ENCODE peak calls at places on chromosome 11, in five cellular contexts. Z is choroid plexus epithelial cell, P is heart left ventricle, L is sigmoid colon, J is suprapubic skin. D is an unnamed sample.

GRCh38 chr11:75474878-75475766 is 42.1 kb upstream of the KLHL35 start:
- DNase-seq in P (peak; percentile 63), J (no peak), L (no peak), Z (peak; percentile 82), D (peak; percentile 79)

GRCh38 chr11:3155691-3156258 is 9.3 kb downstream of the OSBPL5 start:
- DNase-seq in J (no peak), Z (no peak), P (no peak), L (peak; percentile 59), D (peak; percentile 82)

GRCh38 chr11:90434858-90435257 is 212.0 kb upstream of the CHORDC1 start:
- DNase-seq in L (no peak), Z (peak; percentile 14), J (no peak), P (no peak), D (peak; percentile 2)

GRCh38 chr11:65066315-65066714 is 8.0 kb upstream of the NAALADL1 start:
- DNase-seq in P (no peak), Z (no peak), J (no peak), L (no peak), D (no peak)

GRCh38 chr11:57504511-57504910 is 11.0 kb downstream of the SLC43A1 start:
- DNase-seq in L (no peak), P (no peak), J (no peak), Z (no peak), D (no peak)

GRCh38 chr11:71342116-71342515 is 89.7 kb upstream of the SHANK2 start:
- DNase-seq in Z (peak; percentile 39), P (no peak), L (no peak), J (no peak), D (peak; percentile 70)

GRCh38 chr11:7643323-7643722 is 30.0 kb downstream of the CYB5R2 start:
- DNase-seq in L (no peak), Z (no peak), P (no peak), J (no peak), D (no peak)

GRCh38 chr11:18727499-18728236 is 1.7 kb upstream of the IGSF22 start:
- DNase-seq in J (no peak), Z (peak; percentile 48), L (no peak), P (no peak), D (peak; percentile 23)

GRCh38 chr11:2303627-2304155 is 1.9 kb downstream of the TSPAN32 start:
- DNase-seq in P (peak; percentile 82), L (no peak), J (no peak), Z (no peak), D (no peak)

GRCh38 chr11:61080986-61081590 is 21.2 kb upstream of the CD5 start:
- DNase-seq in L (no peak), P (no peak), J (no peak), Z (no peak), D (no peak)

GRCh38 chr11:73539506-73540084 is 58.3 kb downstream of the FAM168A start:
- DNase-seq in P (no peak), L (no peak), Z (no peak), J (no peak), D (no peak)

GRCh38 chr11:111097191-111097590 is 148.3 kb upstream of the POU2AF2 start:
- DNase-seq in Z (peak; percentile 63), L (no peak), P (peak; percentile 31), J (no peak), D (peak; percentile 63)

GRCh38 chr11:16154715-16155396 is 201.5 kb downstream of the SOX6 start:
- DNase-seq in P (no peak), Z (no peak), J (no peak), L (no peak), D (no peak)

GRCh38 chr11:73412308-73412707 is 36.1 kb downstream of the RELT start:
- DNase-seq in L (no peak), J (no peak), P (no peak), Z (no peak), D (no peak)

GRCh38 chr11:35045219-35045819 is 93.7 kb upstream of the CD44 start:
- DNase-seq in P (no peak), J (no peak), L (no peak), Z (no peak), D (no peak)

GRCh38 chr11:122803306-122803705 is 35.0 kb upstream of the CRTAM start:
- DNase-seq in L (no peak), P (no peak), J (no peak), Z (peak; percentile 38), D (peak; percentile 56)

GRCh38 chr11:20647976-20648565 is 21.3 kb upstream of the NELL1 start:
- DNase-seq in L (no peak), Z (peak; percentile 61), P (no peak), J (no peak), D (peak; percentile 45)

DNA sequence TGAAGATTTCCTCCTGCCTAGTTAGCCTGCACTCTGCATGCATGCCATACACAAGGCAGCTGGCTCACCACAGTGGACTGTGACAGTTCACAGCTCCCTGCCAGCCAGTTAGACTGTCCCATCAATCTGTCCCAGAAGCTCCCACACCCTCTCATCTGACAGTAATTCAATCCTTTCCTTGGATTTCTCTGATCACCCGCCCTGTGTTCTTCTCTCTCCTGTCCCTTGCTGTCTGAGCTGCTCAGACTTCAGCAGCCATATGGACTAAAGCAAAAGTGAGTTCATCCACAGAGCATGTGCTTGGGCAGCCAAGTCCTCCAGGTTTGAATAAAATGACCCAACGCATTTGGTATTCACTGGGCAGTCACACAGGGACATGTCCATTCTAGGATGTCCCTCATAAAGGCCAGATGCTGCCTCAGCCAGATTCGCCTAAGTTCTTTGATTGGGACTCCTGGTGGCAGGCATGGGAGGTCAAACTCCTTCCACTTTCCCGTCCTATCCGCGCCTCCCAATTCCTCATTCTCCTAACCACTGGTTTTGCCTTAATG is 54.5 kb upstream of the ZBTB44 start:
- DNase-seq in Z (no peak), P (peak; percentile 21), L (no peak), J (no peak), D (no peak)
- TF ChIP-seq CTCF in Z (no peak), P (no peak), L (no peak), J (no peak), D (no peak)

GRCh38 chr11:126583594-126583993 is 228.1 kb downstream of the ST3GAL4 start:
- DNase-seq in Z (no peak), L (no peak), J (no peak), P (no peak), D (no peak)

GRCh38 chr11:126585388-126586302 is 230.2 kb downstream of the ST3GAL4 start:
- DNase-seq in L (peak; percentile 76), Z (peak; percentile 92), J (peak; percentile 75), P (peak; percentile 70), D (peak; percentile 61)

GRCh38 chr11:126584028-126584427 is 228.5 kb downstream of the ST3GAL4 start:
- DNase-seq in J (no peak), Z (no peak), P (no peak), L (no peak), D (no peak)

GRCh38 chr11:126588630-126589491 is 233.4 kb downstream of the ST3GAL4 start:
- DNase-seq in Z (no peak), L (no peak), J (no peak), P (no peak), D (no peak)

DNA sequence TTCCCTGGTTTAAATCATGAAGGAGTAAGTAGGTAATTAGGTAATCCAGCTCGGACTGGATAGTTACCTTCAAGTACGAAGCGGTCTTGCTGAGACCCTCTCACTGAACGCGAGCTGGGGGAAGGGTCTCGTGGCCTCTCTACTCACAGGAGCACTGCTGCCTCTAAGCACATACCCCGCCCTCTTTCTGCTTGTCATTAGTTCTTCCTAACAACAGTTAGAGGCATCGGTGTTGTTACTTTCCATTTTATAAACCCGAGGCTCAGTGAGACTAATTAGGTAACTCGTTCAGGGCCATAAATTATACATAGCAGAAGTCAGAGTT is 230.8 kb downstream of the ST3GAL4 start:
- DNase-seq in L (no peak), P (no peak), Z (no peak), J (no peak), D (no peak)
- H3K4me3 ChIP-seq in L (no peak overlapping the region), P (no peak overlapping the region), Z (peak overlapping the region; percentile 34), J (no peak overlapping the region), D (no peak overlapping the region)

GRCh38 chr11:76684470-76684869 is 13.9 kb upstream of the LRRC32 start:
- DNase-seq in Z (no peak), J (no peak), P (no peak), L (no peak), D (no peak)

GRCh38 chr11:76685841-76686240 is 15.3 kb upstream of the LRRC32 start:
- DNase-seq in P (no peak), Z (no peak), J (no peak), L (no peak), D (no peak)

GRCh38 chr11:76685237-76685636 is 14.7 kb upstream of the LRRC32 start:
- DNase-seq in L (no peak), P (no peak), J (no peak), Z (no peak), D (no peak)

GRCh38 chr11:76688146-76688545 is 17.6 kb upstream of the LRRC32 start:
- DNase-seq in P (no peak), Z (no peak), L (no peak), J (no peak), D (no peak)

DNA sequence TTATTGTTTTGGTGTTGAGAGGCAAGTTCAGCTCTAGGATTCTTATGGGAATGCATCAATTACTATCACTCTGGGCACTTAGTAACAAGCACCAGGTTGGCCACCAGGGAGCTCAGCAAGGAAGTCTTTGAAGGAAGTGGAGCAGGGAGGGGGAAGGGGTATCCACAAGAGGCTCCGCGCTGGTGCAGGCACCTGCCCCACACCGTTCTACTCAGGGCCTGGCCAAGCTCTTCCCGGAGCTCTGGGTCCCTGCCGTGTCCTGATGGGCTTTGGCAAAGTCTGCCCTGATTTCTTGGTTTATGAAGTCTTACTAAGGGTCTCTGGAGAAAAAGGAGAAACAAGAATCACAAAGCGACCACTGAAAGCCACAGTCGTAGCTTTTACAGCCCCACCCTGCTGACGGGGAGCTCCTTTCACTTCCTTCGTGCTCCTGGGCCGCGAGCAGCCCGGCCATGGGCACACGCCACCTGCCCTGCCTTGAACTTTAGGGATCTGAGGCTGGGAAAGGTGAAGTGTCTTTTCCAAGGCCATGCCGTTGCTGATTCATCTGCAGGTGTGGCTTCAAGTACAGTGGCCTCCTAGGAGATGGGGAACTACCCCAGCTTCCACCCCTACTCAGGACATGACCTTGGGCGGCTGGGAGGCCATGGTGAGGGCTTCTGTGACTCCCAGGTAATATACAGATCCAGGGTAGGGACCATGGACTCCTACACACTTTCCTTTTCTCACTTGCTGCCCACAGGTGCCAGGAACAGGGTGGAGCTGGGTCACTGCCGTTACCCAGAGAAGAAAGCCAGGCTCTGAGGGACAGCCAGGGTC is 15.9 kb upstream of the LRRC32 start:
- DNase-seq in P (no peak), Z (no peak), L (no peak), J (no peak), D (no peak)
- TF ChIP-seq CTCF in P (no peak), Z (no peak), L (no peak), J (no peak), D (no peak)

DNA sequence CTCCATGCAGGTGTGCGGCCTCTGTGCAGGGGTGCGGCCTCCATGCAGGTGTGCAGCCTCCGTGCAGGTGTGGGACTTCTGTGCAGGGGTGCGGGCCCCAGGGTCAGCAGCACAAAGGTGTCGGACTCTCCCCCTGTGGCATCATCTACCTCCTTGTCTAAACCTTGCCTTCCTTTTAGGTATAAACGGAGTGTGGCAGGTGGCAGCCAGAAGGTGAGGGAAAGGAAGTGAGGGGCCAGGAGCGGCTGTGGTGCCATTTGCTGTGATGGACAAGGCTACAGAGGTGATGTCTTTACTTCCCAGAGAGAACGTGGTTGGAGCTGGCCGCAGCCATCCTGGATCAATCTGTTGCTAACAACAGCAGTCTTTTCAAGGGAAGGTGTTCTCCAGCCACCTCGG is 9.1 kb downstream of the GAL start:
- DNase-seq in L (peak; percentile 49), Z (no peak), P (no peak), J (no peak), D (no peak)
- H3K4me3 ChIP-seq in L (no peak overlapping the region), Z (no peak overlapping the region), P (no peak overlapping the region), J (no peak overlapping the region), D (no peak overlapping the region)

D was measured in fibroblast of villous mesenchyme.